ENCODE peak calls at places on chromosomes 4 and X, in nine cellular contexts. B is astrocyte of the spinal cord, S is suprapubic skin, C is spleen, J is neural progenitor cell, R is uterus, E is choroid plexus epithelial cell, K is MM.1S, Z is pancreas. Q is an unnamed sample.

GRCh38 chrX:46588263-46588662 is 14.7 kb downstream of the CHST7 start:
- DNase-seq in B (peak; percentile 82), R (peak; percentile 36), Z (no peak), E (peak; percentile 84), S (no peak), C (no peak), K (no peak), J (no peak), Q (peak; percentile 48)

GRCh38 chr4:6113641-6114040 is 86.7 kb downstream of the JAKMIP1 start:
- DNase-seq in J (no peak), S (no peak), Z (no peak), R (no peak), K (no peak), E (no peak), B (no peak), C (no peak), Q (no peak)

GRCh38 chr4:137263206-137263605 is 269.1 kb downstream of the PCDH18 start:
- DNase-seq in B (no peak), K (no peak), Z (no peak), E (no peak), J (peak; percentile 63), R (no peak), S (no peak), C (no peak), Q (no peak)

GRCh38 chr4:147194107-147194506 is 248.4 kb upstream of the TTC29 start:
- DNase-seq in J (no peak), S (no peak), B (no peak), K (no peak), Z (no peak), R (no peak), C (no peak), E (peak; percentile 10), Q (no peak)

GRCh38 chr4:159006202-159006601 is 96.7 kb upstream of the RAPGEF2 start:
- DNase-seq in Z (no peak), J (no peak), C (no peak), R (no peak), B (peak; percentile 81), E (peak; percentile 88), K (no peak), S (no peak), Q (peak; percentile 99)

GRCh38 chrX:69258893-69259292 is 93.6 kb upstream of the PJA1 start:
- DNase-seq in K (no peak), E (no peak), R (no peak), C (no peak), Z (no peak), B (no peak), J (no peak), S (no peak), Q (no peak)

GRCh38 chr4:155403886-155404285 is 27.1 kb upstream of the MAP9 start:
- DNase-seq in E (peak; percentile 64), J (peak; percentile 63), C (no peak), R (no peak), K (peak; percentile 64), Z (no peak), B (peak; percentile 59), S (no peak), Q (peak; percentile 70)

GRCh38 chrX:152177052-152177451 is 38.7 kb upstream of the MAGEA10 start:
- DNase-seq in B (no peak), E (no peak), C (no peak), J (no peak), S (no peak), Z (no peak), R (no peak), K (no peak), Q (no peak)

GRCh38 chr4:73897380-73898136 is 28.4 kb downstream of the CXCL1 start:
- DNase-seq in E (peak; percentile 81), Z (no peak), K (no peak), R (no peak), S (no peak), B (peak; percentile 62), C (no peak), J (no peak), Q (no peak)

GRCh38 chrX:150577174-150577573 is 8.8 kb downstream of the MTM1 start:
- DNase-seq in R (no peak), J (no peak), E (no peak), Z (no peak), S (no peak), K (no peak), B (no peak), C (no peak), Q (peak; percentile 4)

GRCh38 chr4:125062079-125062478 is 252.7 kb upstream of the FAT4 start:
- DNase-seq in E (no peak), Z (no peak), J (peak; percentile 6), C (no peak), R (no peak), B (no peak), K (no peak), S (no peak), Q (no peak)

GRCh38 chr4:183118585-183118984 is 19.5 kb downstream of the WWC2 start:
- DNase-seq in C (no peak), R (no peak), J (peak; percentile 70), S (no peak), Z (no peak), B (peak; percentile 86), K (no peak), E (peak; percentile 88), Q (peak; percentile 64)

GRCh38 chr4:147560632-147561031 is 56.6 kb upstream of the TMEM184C start:
- DNase-seq in S (no peak), C (no peak), E (peak; percentile 80), K (no peak), R (no peak), Z (no peak), B (peak; percentile 74), J (no peak), Q (peak; percentile 56)

GRCh38 chr4:101367201-101367600 is 19.9 kb upstream of the PPP3CA start:
- DNase-seq in B (peak; percentile 91), K (no peak), Z (no peak), S (no peak), J (no peak), R (no peak), E (peak; percentile 92), C (no peak), Q (peak; percentile 90)

GRCh38 chr4:142351958-142352357 is 494.1 kb downstream of the INPP4B start:
- DNase-seq in R (no peak), K (no peak), E (no peak), B (no peak), J (peak; percentile 71), S (no peak), C (no peak), Z (no peak), Q (no peak)

GRCh38 chr4:89434364-89434988 is 126.9 kb upstream of the GPRIN3 start:
- DNase-seq in J (peak; percentile 29), Z (no peak), E (peak; percentile 74), K (peak; percentile 69), B (peak; percentile 41), S (no peak), R (no peak), C (no peak), Q (peak; percentile 56)

GRCh38 chr4:153649572-153649991 is 34.5 kb upstream of the TLR2 start:
- DNase-seq in J (peak; percentile 67), B (peak; percentile 17), Z (no peak), R (no peak), E (peak; percentile 51), K (no peak), C (no peak), S (no peak), Q (peak; percentile 56)
- TF ChIP-seq CTCF in J (peak; percentile 67), B (peak; percentile 34), Z (no peak), R (no peak), E (peak; percentile 62), K (no peak), C (no peak), S (no peak), Q (peak; percentile 24)

DNA sequence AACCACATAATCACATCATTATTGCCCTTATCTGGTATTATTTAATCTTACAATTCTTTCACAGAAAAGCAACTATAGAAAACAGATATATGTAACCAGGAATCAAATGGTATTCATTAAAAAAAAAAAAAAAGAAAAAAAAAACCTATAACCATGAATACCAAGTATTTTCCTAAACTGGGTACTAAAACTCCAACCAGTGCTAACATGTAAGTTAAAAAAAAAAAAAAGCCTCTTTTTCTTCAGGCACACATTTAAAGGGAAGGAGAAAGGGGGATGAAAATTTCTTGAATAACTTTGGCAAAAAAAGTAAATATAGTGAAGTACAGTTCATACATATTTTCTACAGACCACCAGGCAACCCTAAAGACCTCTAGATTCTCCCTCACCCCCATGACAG is 2.1 kb downstream of the PPAT start:
- DNase-seq in R (no peak), Z (no peak), E (no peak), J (no peak), K (no peak), B (no peak), S (no peak), C (no peak), Q (no peak)
- H3K4me3 ChIP-seq in R (no peak overlapping the region), Z (no peak overlapping the region), E (no peak overlapping the region), J (peak overlapping the region; percentile 82), K (peak overlapping the region; percentile 78), B (no peak overlapping the region), S (no peak overlapping the region), C (no peak overlapping the region), Q (peak overlapping the region; percentile 95)

GRCh38 chrX:24498181-24498580 is 33.1 kb downstream of the PDK3 start:
- DNase-seq in J (peak; percentile 41), R (peak; percentile 26), K (peak; percentile 57), Z (no peak), B (peak; percentile 23), C (no peak), E (peak; percentile 23), S (no peak), Q (peak; percentile 21)

GRCh38 chrX:24493740-24494543 is 28.9 kb downstream of the PDK3 start:
- DNase-seq in J (no peak), Z (no peak), R (no peak), C (no peak), K (no peak), E (no peak), S (no peak), B (no peak), Q (peak; percentile 57)

GRCh38 chrX:24494544-24495113 is 29.5 kb downstream of the PDK3 start:
- DNase-seq in B (peak; percentile 83), C (no peak), J (peak; percentile 34), E (peak; percentile 74), S (no peak), K (no peak), R (no peak), Z (no peak), Q (peak; percentile 82)

GRCh38 chrX:24495700-24496099 is 30.6 kb downstream of the PDK3 start:
- DNase-seq in Z (no peak), B (no peak), E (no peak), J (no peak), K (no peak), S (no peak), R (no peak), C (no peak), Q (no peak)

DNA sequence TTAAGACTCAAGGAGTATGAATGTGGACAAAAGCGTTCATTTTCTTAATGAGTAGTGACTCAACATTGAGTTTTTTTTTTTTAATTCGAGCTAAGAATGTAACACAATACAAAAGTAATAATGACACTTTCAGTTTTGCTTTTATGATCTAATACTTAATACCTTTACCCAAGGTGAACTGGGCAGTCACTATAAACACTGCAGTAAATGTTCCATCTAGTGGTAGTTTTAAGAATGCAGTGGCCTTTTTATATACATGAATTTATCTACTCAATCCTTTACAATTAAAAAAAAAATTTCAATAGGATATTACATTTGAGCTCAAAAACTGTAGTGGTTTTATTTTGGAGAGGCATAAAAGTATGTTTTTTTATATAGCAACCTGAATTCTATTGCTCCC is 33.9 kb downstream of the PDK3 start:
- DNase-seq in E (peak; percentile 41), K (peak; percentile 61), C (no peak), S (no peak), Z (no peak), R (no peak), J (no peak), B (peak; percentile 17), Q (peak; percentile 45)
- TF ChIP-seq CTCF in E (peak; percentile 51), K (peak; percentile 58), C (peak; percentile 69), S (peak; percentile 34), Z (peak; percentile 36), R (peak; percentile 44), J (peak; percentile 49), B (peak; percentile 49), Q (peak; percentile 36)

GRCh38 chr4:1226167-1226514 is 22.8 kb downstream of the CTBP1 start:
- DNase-seq in R (no peak), C (peak; percentile 81), J (no peak), S (no peak), K (no peak), Z (no peak), B (no peak), E (no peak), Q (no peak)
- H3K4me3 ChIP-seq in R (no peak overlapping the region), C (no peak overlapping the region), J (no peak overlapping the region), S (no peak overlapping the region), K (no peak overlapping the region), Z (no peak overlapping the region), B (no peak overlapping the region), E (no peak overlapping the region), Q (no peak overlapping the region)

Q was measured in epithelial cell of esophagus.